ENCODE peak calls at places on chromosomes 16 and 17, in ten cellular contexts. Z is NCI-H774; M is AG09319; A is Daoy; K is activated CD4-positive, alpha-beta T cell treated with anti-CD3 and anti-CD28 coated beads for 4 hours; X is M059J; S is AG04450; J is kidney tubule cell; N is stimulated activated CD8-positive, alpha-beta memory T cell treated with anti-CD3 and anti-CD28 coated beads, Interleukin-4, amount 100 ng/mL, for 24 hours; T is EL. R is an unnamed sample.

GRCh38 chr17:58085039-58085715 is 2.0 kb downstream of the DYNLL2 start:
- DNase-seq in A (no peak), J (no peak), M (no peak), N (no peak), Z (no peak), K (no peak), S (no peak), X (no peak), T (no peak), R (no peak)

GRCh38 chr17:36936455-36936934 is 780 bp upstream of the LHX1 start:
- DNase-seq in J (peak; percentile 70), Z (no peak), K (no peak), X (peak; percentile 69), S (no peak), T (no peak), M (no peak), A (peak; percentile 81), N (no peak), R (no peak)

GRCh38 chr16:19168173-19169080 is at the start of gene SYT17:
- DNase-seq in J (no peak), Z (peak; percentile 91), M (no peak), N (no peak), T (no peak), X (no peak), K (no peak), S (no peak), A (peak; percentile 25), R (no peak)

GRCh38 chr17:75729351-75729750 is 8.1 kb downstream of the ITGB4 start:
- DNase-seq in Z (no peak), K (no peak), X (no peak), N (no peak), T (no peak), M (no peak), A (no peak), J (no peak), S (no peak), R (no peak)

GRCh38 chr17:61426482-61427304 is 25.5 kb upstream of the TBX4 start:
- DNase-seq in T (peak; percentile 93), S (no peak), Z (no peak), A (peak; percentile 58), X (peak; percentile 87), M (no peak), N (no peak), J (peak; percentile 71), K (no peak), R (peak; percentile 73)

GRCh38 chr17:7854078-7854777 is 638 bp upstream of the TMEM88 start:
- DNase-seq in M (no peak), X (no peak), Z (no peak), S (no peak), A (no peak), T (no peak), K (peak; percentile 24), J (no peak), N (no peak), R (no peak)

GRCh38 chr17:72151565-72152391 is 31.0 kb downstream of the SOX9 start:
- DNase-seq in A (peak; percentile 77), X (peak; percentile 98), Z (peak; percentile 35), T (peak; percentile 83), J (peak; percentile 91), K (no peak), M (no peak), N (no peak), S (no peak), R (peak; percentile 97)

GRCh38 chr17:11553135-11553534 is 45.1 kb upstream of the DNAH9 start:
- DNase-seq in X (no peak), A (no peak), N (no peak), S (no peak), Z (no peak), K (no peak), J (no peak), T (no peak), M (no peak), R (no peak)

GRCh38 chr17:72438783-72439182 is 318.0 kb downstream of the SOX9 start:
- DNase-seq in T (no peak), J (no peak), Z (no peak), M (no peak), X (no peak), S (no peak), A (no peak), K (no peak), N (no peak), R (no peak)

R was measured in HCT116.